ENCODE peak calls at places on chromosomes 13 and 19, in nine cellular contexts. S is endothelial cell, R is cardiac muscle cell, U is brain microvascular endothelial cell, J is progenitor cell of endocrine pancreas, W is ascending aorta, O is tibial nerve, A is kidney, I is GM13977. T is an unnamed sample.

GRCh38 chr19:43820098-43820860 is 6.8 kb upstream of the ZNF283 start:
- DNase-seq in J (no peak), I (peak; percentile 19), U (peak; percentile 27), W (peak; percentile 65), S (no peak), A (peak; percentile 77), O (no peak), R (no peak), T (no peak)

GRCh38 chr13:27194895-27195764 is 23.5 kb upstream of the USP12 start:
- DNase-seq in W (no peak), J (no peak), S (no peak), A (no peak), R (no peak), O (no peak), I (no peak), U (peak; percentile 92), T (no peak)

GRCh38 chr13:109737606-109738005 is 48.8 kb downstream of the IRS2 start:
- DNase-seq in A (no peak), U (no peak), R (peak; percentile 74), S (no peak), W (no peak), I (no peak), O (no peak), J (no peak), T (no peak)

GRCh38 chr13:43303040-43303729 is 279.8 kb downstream of the DNAJC15 start:
- DNase-seq in J (peak; percentile 37), O (no peak), U (peak; percentile 47), I (no peak), A (peak; percentile 86), W (no peak), S (peak; percentile 59), R (peak; percentile 93), T (no peak)

GRCh38 chr19:15454371-15454800 is 4.6 kb upstream of the WIZ start:
- DNase-seq in A (no peak), I (no peak), O (no peak), W (no peak), U (no peak), R (no peak), J (no peak), S (no peak), T (no peak)

GRCh38 chr19:17475541-17476115 is 5.3 kb downstream of the SLC27A1 start:
- DNase-seq in S (no peak), U (peak; percentile 24), A (no peak), I (no peak), J (no peak), R (peak; percentile 59), W (no peak), O (peak; percentile 60), T (no peak)

GRCh38 chr13:51767100-51767499 is 36.9 kb downstream of the DHRS12 start:
- DNase-seq in I (no peak), A (no peak), W (no peak), O (no peak), U (no peak), J (no peak), R (no peak), S (peak; percentile 31), T (peak; percentile 65)

GRCh38 chr19:1064661-1065605 is 2.0 kb upstream of the ARHGAP45 start:
- DNase-seq in U (no peak), O (no peak), R (peak; percentile 86), I (peak; percentile 85), S (peak; percentile 76), W (peak; percentile 81), J (peak; percentile 59), A (peak; percentile 90), T (no peak)

GRCh38 chr13:39013462-39013861 is 22.8 kb upstream of the STOML3 start:
- DNase-seq in A (no peak), O (no peak), J (no peak), U (no peak), R (no peak), W (no peak), S (no peak), I (no peak), T (no peak)

GRCh38 chr13:98984983-98985382 is 7.1 kb upstream of the DOCK9 start:
- DNase-seq in W (no peak), I (no peak), S (no peak), U (no peak), O (no peak), R (no peak), A (no peak), J (no peak), T (no peak)

GRCh38 chr19:1232652-1233360 is 5.0 kb downstream of the CBARP start:
- DNase-seq in A (no peak), J (no peak), R (no peak), U (peak; percentile 55), W (no peak), I (no peak), S (no peak), O (no peak), T (no peak)

GRCh38 chr13:105817011-105817410 is 718.5 kb downstream of the EFNB2 start:
- DNase-seq in A (no peak), U (no peak), O (no peak), J (no peak), W (no peak), S (no peak), I (no peak), R (no peak), T (no peak)

GRCh38 chr13:34942732-34943674 is 933 bp downstream of the NBEA start:
- DNase-seq in I (peak; percentile 9), U (no peak), R (peak; percentile 56), A (peak; percentile 80), W (peak; percentile 60), S (peak; percentile 33), O (no peak), J (peak; percentile 28), T (no peak)

GRCh38 chr13:110993788-110994187 is 78.9 kb upstream of the ANKRD10 start:
- DNase-seq in I (no peak), R (no peak), W (no peak), A (no peak), O (no peak), S (no peak), U (no peak), J (no peak), T (no peak)

GRCh38 chr19:47660435-47660832 is 51.5 kb downstream of the BICRA start:
- DNase-seq in A (peak; percentile 36), J (no peak), W (no peak), R (no peak), O (no peak), U (no peak), S (no peak), I (no peak), T (no peak)

GRCh38 chr19:5052515-5052914 is 83.6 kb downstream of the KDM4B start:
- DNase-seq in O (no peak), I (no peak), W (no peak), R (no peak), U (no peak), A (no peak), S (no peak), J (no peak), T (no peak)
- TF ChIP-seq CTCF in O (no peak), I (no peak), W (no peak), R (peak; percentile 8), U (peak; percentile 45), A (no peak), S (no peak), J (peak; percentile 26), T (peak; percentile 7)

GRCh38 chr19:57587529-57587928 is 3.6 kb downstream of the ZIK1 start:
- DNase-seq in O (no peak), A (no peak), J (no peak), W (no peak), S (no peak), I (no peak), R (no peak), U (peak; percentile 83), T (no peak)

GRCh38 chr19:57583104-57583520 is 833 bp upstream of the ZIK1 start:
- DNase-seq in O (no peak), S (no peak), W (no peak), A (peak; percentile 72), U (no peak), R (no peak), J (no peak), I (no peak), T (no peak)

GRCh38 chr19:57578487-57579205 is at the start of gene ZNF416:
- DNase-seq in A (peak; percentile 98), W (peak; percentile 99), R (peak; percentile 99), O (peak; percentile 91), J (peak; percentile 88), I (peak; percentile 99), S (peak; percentile 90), U (peak; percentile 99), T (peak; percentile 97)

GRCh38 chr19:57583521-57584416 is at the start of gene ZIK1:
- DNase-seq in O (peak; percentile 69), R (peak; percentile 97), J (peak; percentile 76), U (peak; percentile 91), A (peak; percentile 96), W (peak; percentile 94), S (peak; percentile 76), I (peak; percentile 97), T (peak; percentile 94)
- TF ChIP-seq CTCF in O (no peak), R (no peak), J (peak; percentile 8), U (peak; percentile 16), A (no peak), W (no peak), S (no peak), I (peak; percentile 41), T (peak; percentile 12)

DNA sequence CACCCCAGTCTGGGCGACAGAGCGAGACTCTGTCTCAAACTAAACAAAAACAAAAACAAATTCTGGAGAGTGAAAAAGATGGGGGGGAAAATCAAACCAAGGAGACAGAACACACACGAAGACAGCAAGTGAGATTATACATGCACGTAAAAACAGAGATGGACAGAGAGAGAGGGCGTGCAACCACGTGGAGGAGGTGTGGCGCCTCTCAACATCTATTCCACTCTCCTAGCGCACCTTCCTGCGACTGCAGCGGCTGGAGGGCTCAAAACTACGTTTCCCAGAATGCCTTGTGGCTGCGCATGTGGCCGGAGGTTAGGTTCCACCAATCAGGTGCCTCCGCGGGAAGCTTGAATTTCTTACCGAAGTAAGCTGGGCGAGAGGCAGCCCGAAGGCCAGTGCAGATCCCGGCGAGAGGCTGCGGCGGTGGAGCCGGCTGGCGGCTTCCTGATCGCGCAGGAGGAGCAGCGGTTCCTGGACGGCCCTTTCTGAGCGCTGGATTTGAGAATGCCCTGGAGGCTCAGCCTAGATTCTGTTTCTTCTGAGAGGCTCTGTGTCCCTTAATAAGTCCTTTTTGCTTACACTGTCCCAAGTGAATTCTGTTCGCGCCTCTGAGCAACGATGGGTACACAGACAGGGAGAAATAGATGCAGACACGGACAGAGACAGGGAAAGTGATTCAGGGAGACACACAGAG is 13.1 kb upstream of the NANOS2 start:
- DNase-seq in W (peak; percentile 91), J (peak; percentile 86), A (peak; percentile 92), U (peak; percentile 84), O (peak; percentile 73), R (peak; percentile 95), S (peak; percentile 91), I (peak; percentile 97), T (peak; percentile 93)
- TF ChIP-seq CTCF in W (peak; percentile 8), J (peak; percentile 18), A (peak; percentile 2), U (no peak), O (no peak), R (no peak), S (no peak), I (no peak), T (no peak)

DNA sequence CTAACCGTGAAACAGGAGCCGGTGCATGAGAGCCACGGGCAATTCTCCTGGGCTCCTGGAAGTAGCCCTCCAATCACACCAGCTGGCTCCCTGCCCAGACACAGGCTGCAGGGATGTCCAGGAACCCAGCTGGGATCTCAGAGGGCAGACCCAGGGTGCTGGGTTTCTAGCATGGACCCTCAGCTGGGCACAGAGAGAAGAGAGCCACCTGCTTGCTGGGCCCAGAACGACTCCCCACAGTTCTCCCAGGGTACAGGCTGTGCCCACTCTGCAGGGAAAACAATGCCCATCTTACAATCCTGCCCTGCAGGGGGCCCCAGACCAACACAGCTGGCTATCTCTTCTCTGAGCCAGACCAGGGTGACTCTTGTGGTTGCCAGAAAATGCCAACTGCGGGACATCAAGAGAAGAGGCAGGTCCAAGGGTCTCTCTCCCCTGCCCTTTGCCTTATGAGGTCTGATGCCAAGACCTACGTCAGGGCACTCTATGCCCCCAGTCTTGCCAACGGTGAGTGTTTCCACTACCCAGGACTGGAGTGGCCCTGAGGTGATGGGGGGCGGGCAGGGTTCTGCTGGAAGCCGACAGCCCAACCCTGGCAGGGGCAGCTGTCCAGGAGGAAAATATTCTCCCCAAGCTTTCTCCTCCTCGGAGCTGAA is 64.6 kb downstream of the CEBPG start:
- DNase-seq in J (no peak), I (no peak), R (no peak), A (peak; percentile 65), O (no peak), W (no peak), U (no peak), S (peak; percentile 31), T (no peak)
- TF ChIP-seq CTCF in J (no peak), I (no peak), R (peak; percentile 36), A (peak; percentile 13), O (no peak), W (no peak), U (peak; percentile 45), S (no peak), T (no peak)